ENCODE peak calls at places on chromosome 20, in ten cellular contexts. One of them, this sample, is unnamed.

GRCh38 chr20:58636396-58636982 is 14.6 kb upstream of the STX16 start:
- DNase-seq in heart left ventricle: no peak
- DNase-seq in AG04449: no peak
- DNase-seq in stimulated activated CD4-positive, alpha-beta T cell treated with anti-CD3 and anti-CD28 coated beads, Interleukin-4, amount 100 ng/mL, for 1 hour: no peak
- DNase-seq in OCI-M1: no peak
- DNase-seq in IMR-90: no peak
- DNase-seq in activated T-cell treated with anti-CD3 and anti-CD28 coated beads for 24 hours: no peak
- DNase-seq in GM20000: no peak
- DNase-seq in DMS 273 treated with DMSO at 0.1 percent for 48 hours: no peak
- DNase-seq in AG08396: no peak
- DNase-seq in this sample: no peak

GRCh38 chr20:10469599-10469998 is 34.5 kb downstream of the SLX4IP start:
- DNase-seq in heart left ventricle: no peak
- DNase-seq in AG04449: peak
- DNase-seq in stimulated activated CD4-positive, alpha-beta T cell treated with anti-CD3 and anti-CD28 coated beads, Interleukin-4, amount 100 ng/mL, for 1 hour: no peak
- DNase-seq in OCI-M1: peak
- DNase-seq in IMR-90: peak
- DNase-seq in activated T-cell treated with anti-CD3 and anti-CD28 coated beads for 24 hours: no peak
- DNase-seq in GM20000: peak
- DNase-seq in DMS 273 treated with DMSO at 0.1 percent for 48 hours: peak
- DNase-seq in AG08396: peak
- DNase-seq in this sample: peak

GRCh38 chr20:63005862-63006564 is 751 bp downstream of the BHLHE23 start:
- DNase-seq in heart left ventricle: no peak
- DNase-seq in AG04449: no peak
- DNase-seq in stimulated activated CD4-positive, alpha-beta T cell treated with anti-CD3 and anti-CD28 coated beads, Interleukin-4, amount 100 ng/mL, for 1 hour: no peak
- DNase-seq in OCI-M1: no peak
- DNase-seq in IMR-90: peak
- DNase-seq in activated T-cell treated with anti-CD3 and anti-CD28 coated beads for 24 hours: no peak
- DNase-seq in GM20000: no peak
- DNase-seq in DMS 273 treated with DMSO at 0.1 percent for 48 hours: peak
- DNase-seq in AG08396: no peak
- DNase-seq in this sample: no peak

GRCh38 chr20:23151008-23151703 is 65.0 kb upstream of the CD93 start:
- DNase-seq in heart left ventricle: no peak
- DNase-seq in AG04449: no peak
- DNase-seq in stimulated activated CD4-positive, alpha-beta T cell treated with anti-CD3 and anti-CD28 coated beads, Interleukin-4, amount 100 ng/mL, for 1 hour: no peak
- DNase-seq in OCI-M1: no peak
- DNase-seq in IMR-90: no peak
- DNase-seq in activated T-cell treated with anti-CD3 and anti-CD28 coated beads for 24 hours: no peak
- DNase-seq in GM20000: no peak
- DNase-seq in DMS 273 treated with DMSO at 0.1 percent for 48 hours: no peak
- DNase-seq in AG08396: no peak
- DNase-seq in this sample: no peak

GRCh38 chr20:52103911-52104545 is 87.6 kb downstream of the ZFP64 start:
- DNase-seq in heart left ventricle: no peak
- DNase-seq in AG04449: no peak
- DNase-seq in stimulated activated CD4-positive, alpha-beta T cell treated with anti-CD3 and anti-CD28 coated beads, Interleukin-4, amount 100 ng/mL, for 1 hour: no peak
- DNase-seq in OCI-M1: peak
- DNase-seq in IMR-90: peak
- DNase-seq in activated T-cell treated with anti-CD3 and anti-CD28 coated beads for 24 hours: no peak
- DNase-seq in GM20000: peak
- DNase-seq in DMS 273 treated with DMSO at 0.1 percent for 48 hours: no peak
- DNase-seq in AG08396: peak
- DNase-seq in this sample: no peak

GRCh38 chr20:62627901-62628612 is 14.2 kb upstream of the SLCO4A1 start:
- DNase-seq in heart left ventricle: peak
- DNase-seq in AG04449: no peak
- DNase-seq in stimulated activated CD4-positive, alpha-beta T cell treated with anti-CD3 and anti-CD28 coated beads, Interleukin-4, amount 100 ng/mL, for 1 hour: no peak
- DNase-seq in OCI-M1: no peak
- DNase-seq in IMR-90: peak
- DNase-seq in activated T-cell treated with anti-CD3 and anti-CD28 coated beads for 24 hours: no peak
- DNase-seq in GM20000: peak
- DNase-seq in DMS 273 treated with DMSO at 0.1 percent for 48 hours: no peak
- DNase-seq in AG08396: no peak
- DNase-seq in this sample: no peak

GRCh38 chr20:44405785-44406571 is 50.5 kb downstream of the HNF4A start:
- DNase-seq in heart left ventricle: peak
- DNase-seq in AG04449: no peak
- DNase-seq in stimulated activated CD4-positive, alpha-beta T cell treated with anti-CD3 and anti-CD28 coated beads, Interleukin-4, amount 100 ng/mL, for 1 hour: no peak
- DNase-seq in OCI-M1: no peak
- DNase-seq in IMR-90: no peak
- DNase-seq in activated T-cell treated with anti-CD3 and anti-CD28 coated beads for 24 hours: no peak
- DNase-seq in GM20000: no peak
- DNase-seq in DMS 273 treated with DMSO at 0.1 percent for 48 hours: no peak
- DNase-seq in AG08396: no peak
- DNase-seq in this sample: no peak

GRCh38 chr20:34549291-34549928 is 9.1 kb upstream of the MAP1LC3A start:
- DNase-seq in heart left ventricle: peak
- DNase-seq in AG04449: no peak
- DNase-seq in stimulated activated CD4-positive, alpha-beta T cell treated with anti-CD3 and anti-CD28 coated beads, Interleukin-4, amount 100 ng/mL, for 1 hour: no peak
- DNase-seq in OCI-M1: peak
- DNase-seq in IMR-90: peak
- DNase-seq in activated T-cell treated with anti-CD3 and anti-CD28 coated beads for 24 hours: no peak
- DNase-seq in GM20000: no peak
- DNase-seq in DMS 273 treated with DMSO at 0.1 percent for 48 hours: no peak
- DNase-seq in AG08396: no peak
- DNase-seq in this sample: no peak

GRCh38 chr20:43460172-43460829 is 2.6 kb downstream of the SRSF6 start:
- DNase-seq in heart left ventricle: no peak
- DNase-seq in AG04449: no peak
- DNase-seq in stimulated activated CD4-positive, alpha-beta T cell treated with anti-CD3 and anti-CD28 coated beads, Interleukin-4, amount 100 ng/mL, for 1 hour: no peak
- DNase-seq in OCI-M1: no peak
- DNase-seq in IMR-90: no peak
- DNase-seq in activated T-cell treated with anti-CD3 and anti-CD28 coated beads for 24 hours: no peak
- DNase-seq in GM20000: no peak
- DNase-seq in DMS 273 treated with DMSO at 0.1 percent for 48 hours: no peak
- DNase-seq in AG08396: no peak
- DNase-seq in this sample: no peak

GRCh38 chr20:7147220-7147601 is 379.7 kb downstream of the BMP2 start:
- DNase-seq in heart left ventricle: no peak
- DNase-seq in AG04449: no peak
- DNase-seq in stimulated activated CD4-positive, alpha-beta T cell treated with anti-CD3 and anti-CD28 coated beads, Interleukin-4, amount 100 ng/mL, for 1 hour: no peak
- DNase-seq in OCI-M1: no peak
- DNase-seq in IMR-90: no peak
- DNase-seq in activated T-cell treated with anti-CD3 and anti-CD28 coated beads for 24 hours: no peak
- DNase-seq in GM20000: no peak
- DNase-seq in DMS 273 treated with DMSO at 0.1 percent for 48 hours: no peak
- DNase-seq in AG08396: no peak
- DNase-seq in this sample: no peak

GRCh38 chr20:63940472-63941266 is 15.5 kb downstream of the UCKL1 start:
- DNase-seq in heart left ventricle: peak
- DNase-seq in AG04449: no peak
- DNase-seq in stimulated activated CD4-positive, alpha-beta T cell treated with anti-CD3 and anti-CD28 coated beads, Interleukin-4, amount 100 ng/mL, for 1 hour: no peak
- DNase-seq in OCI-M1: no peak
- DNase-seq in IMR-90: no peak
- DNase-seq in activated T-cell treated with anti-CD3 and anti-CD28 coated beads for 24 hours: no peak
- DNase-seq in GM20000: no peak
- DNase-seq in DMS 273 treated with DMSO at 0.1 percent for 48 hours: no peak
- DNase-seq in AG08396: no peak
- DNase-seq in this sample: no peak

GRCh38 chr20:51667002-51667408 is 101.2 kb downstream of the ATP9A start:
- DNase-seq in heart left ventricle: no peak
- DNase-seq in AG04449: no peak
- DNase-seq in stimulated activated CD4-positive, alpha-beta T cell treated with anti-CD3 and anti-CD28 coated beads, Interleukin-4, amount 100 ng/mL, for 1 hour: no peak
- DNase-seq in OCI-M1: no peak
- DNase-seq in IMR-90: no peak
- DNase-seq in activated T-cell treated with anti-CD3 and anti-CD28 coated beads for 24 hours: no peak
- DNase-seq in GM20000: no peak
- DNase-seq in DMS 273 treated with DMSO at 0.1 percent for 48 hours: no peak
- DNase-seq in AG08396: no peak
- DNase-seq in this sample: no peak

GRCh38 chr20:60787264-60787663 is 464.8 kb upstream of the CDH4 start:
- DNase-seq in heart left ventricle: no peak
- DNase-seq in AG04449: no peak
- DNase-seq in stimulated activated CD4-positive, alpha-beta T cell treated with anti-CD3 and anti-CD28 coated beads, Interleukin-4, amount 100 ng/mL, for 1 hour: no peak
- DNase-seq in OCI-M1: no peak
- DNase-seq in IMR-90: no peak
- DNase-seq in activated T-cell treated with anti-CD3 and anti-CD28 coated beads for 24 hours: no peak
- DNase-seq in GM20000: no peak
- DNase-seq in DMS 273 treated with DMSO at 0.1 percent for 48 hours: no peak
- DNase-seq in AG08396: no peak
- DNase-seq in this sample: no peak

GRCh38 chr20:12535316-12535715 is 473.5 kb upstream of the SPTLC3 start:
- DNase-seq in heart left ventricle: no peak
- DNase-seq in AG04449: no peak
- DNase-seq in stimulated activated CD4-positive, alpha-beta T cell treated with anti-CD3 and anti-CD28 coated beads, Interleukin-4, amount 100 ng/mL, for 1 hour: no peak
- DNase-seq in OCI-M1: no peak
- DNase-seq in IMR-90: no peak
- DNase-seq in activated T-cell treated with anti-CD3 and anti-CD28 coated beads for 24 hours: no peak
- DNase-seq in GM20000: no peak
- DNase-seq in DMS 273 treated with DMSO at 0.1 percent for 48 hours: peak
- DNase-seq in AG08396: no peak
- DNase-seq in this sample: peak

GRCh38 chr20:34345426-34345757 is 17.7 kb upstream of the ITCH start:
- DNase-seq in heart left ventricle: no peak
- DNase-seq in AG04449: no peak
- DNase-seq in stimulated activated CD4-positive, alpha-beta T cell treated with anti-CD3 and anti-CD28 coated beads, Interleukin-4, amount 100 ng/mL, for 1 hour: no peak
- DNase-seq in OCI-M1: no peak
- DNase-seq in IMR-90: no peak
- DNase-seq in activated T-cell treated with anti-CD3 and anti-CD28 coated beads for 24 hours: no peak
- DNase-seq in GM20000: no peak
- DNase-seq in DMS 273 treated with DMSO at 0.1 percent for 48 hours: no peak
- DNase-seq in AG08396: no peak
- DNase-seq in this sample: no peak

GRCh38 chr20:49412953-49413352 is 69.5 kb downstream of the KCNB1 start:
- DNase-seq in heart left ventricle: no peak
- DNase-seq in AG04449: no peak
- DNase-seq in stimulated activated CD4-positive, alpha-beta T cell treated with anti-CD3 and anti-CD28 coated beads, Interleukin-4, amount 100 ng/mL, for 1 hour: no peak
- DNase-seq in OCI-M1: no peak
- DNase-seq in IMR-90: no peak
- DNase-seq in activated T-cell treated with anti-CD3 and anti-CD28 coated beads for 24 hours: no peak
- DNase-seq in GM20000: no peak
- DNase-seq in DMS 273 treated with DMSO at 0.1 percent for 48 hours: no peak
- DNase-seq in AG08396: no peak
- DNase-seq in this sample: no peak

GRCh38 chr20:58833921-58834320 is 16.8 kb downstream of the GNAS-AS1 start:
- DNase-seq in heart left ventricle: no peak
- DNase-seq in AG04449: no peak
- DNase-seq in stimulated activated CD4-positive, alpha-beta T cell treated with anti-CD3 and anti-CD28 coated beads, Interleukin-4, amount 100 ng/mL, for 1 hour: no peak
- DNase-seq in OCI-M1: no peak
- DNase-seq in IMR-90: no peak
- DNase-seq in activated T-cell treated with anti-CD3 and anti-CD28 coated beads for 24 hours: no peak
- DNase-seq in GM20000: no peak
- DNase-seq in DMS 273 treated with DMSO at 0.1 percent for 48 hours: no peak
- DNase-seq in AG08396: no peak
- DNase-seq in this sample: no peak

GRCh38 chr20:10577648-10578047 is 96.2 kb downstream of the JAG1 start:
- DNase-seq in heart left ventricle: no peak
- DNase-seq in AG04449: no peak
- DNase-seq in stimulated activated CD4-positive, alpha-beta T cell treated with anti-CD3 and anti-CD28 coated beads, Interleukin-4, amount 100 ng/mL, for 1 hour: no peak
- DNase-seq in OCI-M1: no peak
- DNase-seq in IMR-90: no peak
- DNase-seq in activated T-cell treated with anti-CD3 and anti-CD28 coated beads for 24 hours: no peak
- DNase-seq in GM20000: no peak
- DNase-seq in DMS 273 treated with DMSO at 0.1 percent for 48 hours: no peak
- DNase-seq in AG08396: no peak
- DNase-seq in this sample: no peak